ENCODE peak calls at places on chromosomes 2 and 18, in nine cellular contexts. G is CD4-positive, alpha-beta memory T cell; R is caudate nucleus; H is adrenal gland; W is erythroblast; M is ELR; V is K562; B is NCI-H774; O is kidney epithelial cell. X is an unnamed sample.
A peak's percentile ranks its signal among the peaks of the same experiment; 100 is the strongest.

GRCh38 chr2:42232024-42232423 is 62.9 kb downstream of the EML4 start:
- DNase-seq in G (no peak), R (no peak), H (no peak), W (no peak), M (no peak), V (no peak), B (no peak), O (no peak), X (no peak)

GRCh38 chr2:33518929-33519328 is 42.5 kb downstream of the RASGRP3 start:
- DNase-seq in G (no peak), R (no peak), H (no peak), W (no peak), M (peak; percentile 81), V (no peak), B (no peak), O (no peak), X (no peak)

GRCh38 chr2:43300781-43301586 is 74.6 kb upstream of the ZFP36L2 start:
- DNase-seq in G (no peak), R (no peak), H (no peak), W (no peak), M (no peak), V (no peak), B (peak; percentile 35), O (no peak), X (no peak)

GRCh38 chr18:62611395-62612241 is 88.8 kb downstream of the ZCCHC2 start:
- DNase-seq in G (no peak), R (peak; percentile 20), H (no peak), W (no peak), M (no peak), V (peak; percentile 57), B (no peak), O (no peak), X (no peak)

GRCh38 chr2:240576036-240576435 is 7.8 kb downstream of the RNPEPL1 start:
- DNase-seq in G (no peak), R (no peak), H (no peak), W (no peak), M (no peak), V (no peak), B (no peak), O (no peak), X (no peak)

GRCh38 chr18:79911871-79912270 is 39.6 kb downstream of the SLC66A2 start:
- DNase-seq in G (no peak), R (no peak), H (peak; percentile 15), W (no peak), M (no peak), V (no peak), B (no peak), O (no peak), X (no peak)

GRCh38 chr2:234476766-234477165 is 20.1 kb downstream of the ARL4C start:
- DNase-seq in G (no peak), R (no peak), H (no peak), W (no peak), M (no peak), V (peak; percentile 18), B (no peak), O (no peak), X (no peak)

GRCh38 chr2:208657468-208657867 is 250.9 kb downstream of the PTH2R start:
- DNase-seq in G (no peak), R (no peak), H (no peak), W (no peak), M (no peak), V (no peak), B (no peak), O (no peak), X (no peak)

GRCh38 chr2:241859436-241860183 is 916 bp upstream of the PDCD1 start:
- DNase-seq in G (peak; percentile 39), R (no peak), H (peak; percentile 46), W (no peak), M (peak; percentile 23), V (peak; percentile 44), B (no peak), O (no peak), X (no peak)

GRCh38 chr18:7754725-7755181 is 187.6 kb downstream of the PTPRM start:
- DNase-seq in G (no peak), R (no peak), H (peak; percentile 26), W (no peak), M (no peak), V (no peak), B (no peak), O (no peak), X (no peak)

GRCh38 chr2:162579169-162579568 is 235.2 kb downstream of the GCA start:
- DNase-seq in G (no peak), R (no peak), H (no peak), W (no peak), M (peak; percentile 7), V (no peak), B (no peak), O (no peak), X (no peak)

GRCh38 chr2:235591921-235592320 is 98.1 kb downstream of the AGAP1 start:
- DNase-seq in G (no peak), R (no peak), H (no peak), W (no peak), M (no peak), V (no peak), B (no peak), O (no peak), X (no peak)

GRCh38 chr2:112601754-112602153 is 17.3 kb downstream of the CHCHD5 start:
- DNase-seq in G (no peak), R (no peak), H (no peak), W (no peak), M (no peak), V (no peak), B (no peak), O (no peak), X (no peak)

GRCh38 chr2:148021059-148021985 is at the start of gene MBD5:
- DNase-seq in G (no peak), R (peak; percentile 45), H (peak; percentile 63), W (peak; percentile 87), M (peak; percentile 52), V (peak; percentile 47), B (no peak), O (no peak), X (peak; percentile 65)

GRCh38 chr2:231037731-231038482 is 584 bp downstream of the C2orf72 start:
- DNase-seq in G (no peak), R (no peak), H (no peak), W (peak; percentile 29), M (peak; percentile 26), V (no peak), B (no peak), O (no peak), X (no peak)

GRCh38 chr18:41073372-41073954 is 881.6 kb upstream of the PIK3C3 start:
- DNase-seq in G (no peak), R (no peak), H (no peak), W (no peak), M (peak; percentile 87), V (no peak), B (no peak), O (peak; percentile 21), X (no peak)

X was measured in central memory CD8-positive, alpha-beta T cell.